ENCODE peak calls at places on chromosomes 7 and 10, in seven cellular contexts. One of them, this sample, is unnamed.

GRCh38 chr10:125857185-125857760 is 23.8 kb downstream of the DHX32 start:
- DNase-seq in kidney: no peak
- DNase-seq in activated CD4-positive, alpha-beta memory T cell treated with anti-CD3 and anti-CD28 coated beads for 36 hours: no peak
- DNase-seq in breast epithelium: no peak
- DNase-seq in glutamatergic neuron: no peak
- DNase-seq in stimulated activated naive CD8-positive, alpha-beta T cell treated with anti-CD3 and anti-CD28 coated beads, Interleukin-15, amount 100 ng/mL, for 72 hours: no peak
- DNase-seq in neural crest cell: no peak
- DNase-seq in this sample: no peak

GRCh38 chr10:77898323-77899079 is 28.1 kb downstream of the DLG5 start:
- DNase-seq in neural crest cell: no peak
- DNase-seq in breast epithelium: peak; percentile 92
- DNase-seq in glutamatergic neuron: no peak
- DNase-seq in activated CD4-positive, alpha-beta memory T cell treated with anti-CD3 and anti-CD28 coated beads for 36 hours: no peak
- DNase-seq in stimulated activated naive CD8-positive, alpha-beta T cell treated with anti-CD3 and anti-CD28 coated beads, Interleukin-15, amount 100 ng/mL, for 72 hours: no peak
- DNase-seq in kidney: peak; percentile 82
- DNase-seq in this sample: no peak

GRCh38 chr10:129648866-129649265 is 181.8 kb downstream of the MGMT start:
- DNase-seq in glutamatergic neuron: no peak
- DNase-seq in neural crest cell: no peak
- DNase-seq in activated CD4-positive, alpha-beta memory T cell treated with anti-CD3 and anti-CD28 coated beads for 36 hours: no peak
- DNase-seq in stimulated activated naive CD8-positive, alpha-beta T cell treated with anti-CD3 and anti-CD28 coated beads, Interleukin-15, amount 100 ng/mL, for 72 hours: no peak
- DNase-seq in kidney: no peak
- DNase-seq in breast epithelium: no peak
- DNase-seq in this sample: no peak

GRCh38 chr7:963236-964078 is 9.0 kb upstream of the ADAP1 start:
- DNase-seq in breast epithelium: no peak
- DNase-seq in glutamatergic neuron: no peak
- DNase-seq in kidney: peak; percentile 82
- DNase-seq in stimulated activated naive CD8-positive, alpha-beta T cell treated with anti-CD3 and anti-CD28 coated beads, Interleukin-15, amount 100 ng/mL, for 72 hours: no peak
- DNase-seq in activated CD4-positive, alpha-beta memory T cell treated with anti-CD3 and anti-CD28 coated beads for 36 hours: peak; percentile 29
- DNase-seq in neural crest cell: no peak
- DNase-seq in this sample: peak; percentile 13

GRCh38 chr10:132570771-132571564 is 33.4 kb downstream of the INPP5A start:
- DNase-seq in kidney: no peak
- DNase-seq in stimulated activated naive CD8-positive, alpha-beta T cell treated with anti-CD3 and anti-CD28 coated beads, Interleukin-15, amount 100 ng/mL, for 72 hours: no peak
- DNase-seq in glutamatergic neuron: peak; percentile 13
- DNase-seq in neural crest cell: no peak
- DNase-seq in activated CD4-positive, alpha-beta memory T cell treated with anti-CD3 and anti-CD28 coated beads for 36 hours: no peak
- DNase-seq in breast epithelium: no peak
- DNase-seq in this sample: no peak

GRCh38 chr7:105916603-105917002 is 40.2 kb upstream of the ATXN7L1 start:
- DNase-seq in breast epithelium: no peak
- DNase-seq in stimulated activated naive CD8-positive, alpha-beta T cell treated with anti-CD3 and anti-CD28 coated beads, Interleukin-15, amount 100 ng/mL, for 72 hours: no peak
- DNase-seq in activated CD4-positive, alpha-beta memory T cell treated with anti-CD3 and anti-CD28 coated beads for 36 hours: no peak
- DNase-seq in glutamatergic neuron: no peak
- DNase-seq in kidney: no peak
- DNase-seq in neural crest cell: no peak
- DNase-seq in this sample: no peak

GRCh38 chr7:149253665-149254064 is 8.3 kb upstream of the ZNF783 start:
- DNase-seq in glutamatergic neuron: no peak
- DNase-seq in neural crest cell: no peak
- DNase-seq in breast epithelium: no peak
- DNase-seq in kidney: no peak
- DNase-seq in activated CD4-positive, alpha-beta memory T cell treated with anti-CD3 and anti-CD28 coated beads for 36 hours: no peak
- DNase-seq in stimulated activated naive CD8-positive, alpha-beta T cell treated with anti-CD3 and anti-CD28 coated beads, Interleukin-15, amount 100 ng/mL, for 72 hours: no peak
- DNase-seq in this sample: no peak

GRCh38 chr10:78176320-78177012 is 142.8 kb downstream of the RPS24 start:
- DNase-seq in breast epithelium: no peak
- DNase-seq in neural crest cell: peak; percentile 20
- DNase-seq in stimulated activated naive CD8-positive, alpha-beta T cell treated with anti-CD3 and anti-CD28 coated beads, Interleukin-15, amount 100 ng/mL, for 72 hours: no peak
- DNase-seq in activated CD4-positive, alpha-beta memory T cell treated with anti-CD3 and anti-CD28 coated beads for 36 hours: no peak
- DNase-seq in kidney: no peak
- DNase-seq in glutamatergic neuron: no peak
- DNase-seq in this sample: no peak

GRCh38 chr7:141585592-141586510 is 34.6 kb downstream of the AGK start:
- DNase-seq in activated CD4-positive, alpha-beta memory T cell treated with anti-CD3 and anti-CD28 coated beads for 36 hours: peak; percentile 62
- DNase-seq in glutamatergic neuron: no peak
- DNase-seq in neural crest cell: no peak
- DNase-seq in breast epithelium: no peak
- DNase-seq in stimulated activated naive CD8-positive, alpha-beta T cell treated with anti-CD3 and anti-CD28 coated beads, Interleukin-15, amount 100 ng/mL, for 72 hours: peak; percentile 59
- DNase-seq in kidney: no peak
- DNase-seq in this sample: no peak

GRCh38 chr7:10412426-10413019 is 561.1 kb upstream of the PHF14 start:
- DNase-seq in neural crest cell: peak; percentile 33
- DNase-seq in glutamatergic neuron: peak; percentile 24
- DNase-seq in breast epithelium: no peak
- DNase-seq in kidney: no peak
- DNase-seq in activated CD4-positive, alpha-beta memory T cell treated with anti-CD3 and anti-CD28 coated beads for 36 hours: no peak
- DNase-seq in stimulated activated naive CD8-positive, alpha-beta T cell treated with anti-CD3 and anti-CD28 coated beads, Interleukin-15, amount 100 ng/mL, for 72 hours: peak; percentile 5
- DNase-seq in this sample: no peak

GRCh38 chr7:142347091-142347490 is 89.2 kb upstream of the PRSS58 start:
- DNase-seq in neural crest cell: no peak
- DNase-seq in stimulated activated naive CD8-positive, alpha-beta T cell treated with anti-CD3 and anti-CD28 coated beads, Interleukin-15, amount 100 ng/mL, for 72 hours: no peak
- DNase-seq in activated CD4-positive, alpha-beta memory T cell treated with anti-CD3 and anti-CD28 coated beads for 36 hours: no peak
- DNase-seq in kidney: peak; percentile 46
- DNase-seq in glutamatergic neuron: no peak
- DNase-seq in breast epithelium: no peak
- DNase-seq in this sample: no peak

GRCh38 chr10:6204341-6205191 is 1.8 kb downstream of the PFKFB3 start:
- DNase-seq in glutamatergic neuron: peak; percentile 41
- DNase-seq in stimulated activated naive CD8-positive, alpha-beta T cell treated with anti-CD3 and anti-CD28 coated beads, Interleukin-15, amount 100 ng/mL, for 72 hours: peak; percentile 19
- DNase-seq in activated CD4-positive, alpha-beta memory T cell treated with anti-CD3 and anti-CD28 coated beads for 36 hours: peak; percentile 15
- DNase-seq in kidney: peak; percentile 87
- DNase-seq in neural crest cell: no peak
- DNase-seq in breast epithelium: peak; percentile 76
- DNase-seq in this sample: peak; percentile 44

GRCh38 chr7:27165089-27165654 is at the start of gene HOXA9:
- DNase-seq in breast epithelium: peak; percentile 81
- DNase-seq in activated CD4-positive, alpha-beta memory T cell treated with anti-CD3 and anti-CD28 coated beads for 36 hours: no peak
- DNase-seq in glutamatergic neuron: peak; percentile 11
- DNase-seq in neural crest cell: no peak
- DNase-seq in stimulated activated naive CD8-positive, alpha-beta T cell treated with anti-CD3 and anti-CD28 coated beads, Interleukin-15, amount 100 ng/mL, for 72 hours: no peak
- DNase-seq in kidney: peak; percentile 96
- DNase-seq in this sample: no peak

GRCh38 chr7:5824297-5824610 is 42.8 kb upstream of the RNF216 start:
- DNase-seq in breast epithelium: no peak
- DNase-seq in neural crest cell: no peak
- DNase-seq in kidney: peak; percentile 51
- DNase-seq in activated CD4-positive, alpha-beta memory T cell treated with anti-CD3 and anti-CD28 coated beads for 36 hours: peak; percentile 76
- DNase-seq in glutamatergic neuron: no peak
- DNase-seq in stimulated activated naive CD8-positive, alpha-beta T cell treated with anti-CD3 and anti-CD28 coated beads, Interleukin-15, amount 100 ng/mL, for 72 hours: peak; percentile 9
- DNase-seq in this sample: no peak

GRCh38 chr10:110724937-110725336 is 80.8 kb downstream of the RBM20 start:
- DNase-seq in kidney: no peak
- DNase-seq in activated CD4-positive, alpha-beta memory T cell treated with anti-CD3 and anti-CD28 coated beads for 36 hours: no peak
- DNase-seq in stimulated activated naive CD8-positive, alpha-beta T cell treated with anti-CD3 and anti-CD28 coated beads, Interleukin-15, amount 100 ng/mL, for 72 hours: no peak
- DNase-seq in neural crest cell: no peak
- DNase-seq in glutamatergic neuron: no peak
- DNase-seq in breast epithelium: no peak
- DNase-seq in this sample: no peak

This sample was measured in heart right ventricle.